ENCODE peak calls at places on chromosomes 13 and 19, in eight cellular contexts. N is AG04449; K is ascending aorta; P is kidney epithelial cell; I is CD8-positive, alpha-beta T cell; H is pancreas; G is A549; S is esophagus squamous epithelium. M is an unnamed sample.

GRCh38 chr19:48393559-48394330 is at the start of gene GRIN2D:
- DNase-seq in K (no peak), G (peak; percentile 68), I (no peak), H (no peak), P (no peak), N (no peak), S (no peak), M (no peak)

GRCh38 chr19:17576758-17577532 is 21.5 kb downstream of the COLGALT1 start:
- DNase-seq in H (no peak), N (no peak), S (no peak), K (no peak), P (no peak), I (no peak), G (peak; percentile 84), M (no peak)

GRCh38 chr19:18109363-18109730 is 11.8 kb downstream of the MAST3 start:
- DNase-seq in I (no peak), G (no peak), N (no peak), K (no peak), S (no peak), H (no peak), P (no peak), M (no peak)

GRCh38 chr19:1382250-1382649 is 1.5 kb upstream of the NDUFS7 start:
- DNase-seq in N (no peak), I (no peak), K (no peak), P (no peak), G (no peak), S (no peak), H (no peak), M (no peak)

GRCh38 chr13:109764474-109765292 is 21.7 kb downstream of the IRS2 start:
- DNase-seq in P (no peak), S (no peak), G (no peak), I (no peak), H (no peak), N (no peak), K (no peak), M (no peak)

GRCh38 chr13:110524484-110525254 is 36.9 kb downstream of the RAB20 start:
- DNase-seq in G (no peak), N (no peak), H (no peak), P (no peak), K (no peak), I (no peak), S (no peak), M (no peak)

GRCh38 chr19:7492142-7493055 is 3.6 kb upstream of the PEX11G start:
- DNase-seq in S (no peak), G (no peak), H (no peak), K (no peak), N (no peak), I (no peak), P (no peak), M (no peak)

GRCh38 chr19:38707512-38708114 is 36.7 kb downstream of the CAPN12 start:
- DNase-seq in K (no peak), I (no peak), N (no peak), H (peak; percentile 71), P (no peak), G (no peak), S (no peak), M (no peak)

GRCh38 chr13:114119196-114119595 is 13.2 kb downstream of the RASA3 start:
- DNase-seq in P (peak; percentile 74), H (no peak), N (no peak), S (no peak), K (no peak), I (no peak), G (peak; percentile 48), M (no peak)

GRCh38 chr19:40443131-40443929 is 805 bp downstream of the SERTAD3 start:
- DNase-seq in S (peak; percentile 100), P (peak; percentile 98), N (peak; percentile 96), H (peak; percentile 100), K (peak; percentile 100), I (peak; percentile 98), G (peak; percentile 100), M (peak; percentile 98)

GRCh38 chr19:4969772-4970531 is 1.0 kb downstream of the KDM4B start:
- DNase-seq in H (no peak), N (no peak), P (no peak), S (no peak), K (no peak), I (no peak), G (no peak), M (peak; percentile 38)

GRCh38 chr19:35342430-35342829 is 5.3 kb upstream of the FFAR1 start:
- DNase-seq in H (no peak), N (no peak), G (no peak), I (no peak), K (no peak), S (no peak), P (no peak), M (no peak)

GRCh38 chr19:54162241-54162805 is 2.8 kb upstream of the LENG1 start:
- DNase-seq in S (peak; percentile 50), I (peak; percentile 56), G (peak; percentile 89), N (no peak), K (peak; percentile 88), P (no peak), H (peak; percentile 89), M (peak; percentile 29)

GRCh38 chr13:63843766-63844699 is 2428.4 kb upstream of the PCDH20 start:
- DNase-seq in P (no peak), G (no peak), K (no peak), I (no peak), N (no peak), S (no peak), H (no peak), M (no peak)

GRCh38 chr19:13781547-13781946 is 7.3 kb downstream of the C19orf53 start:
- DNase-seq in G (no peak), N (no peak), H (peak; percentile 61), P (no peak), K (peak; percentile 96), I (no peak), S (no peak), M (no peak)

GRCh38 chr19:38718747-38719543 is 25.3 kb downstream of the CAPN12 start:
- DNase-seq in N (no peak), P (no peak), I (no peak), S (no peak), G (peak; percentile 61), H (no peak), K (peak; percentile 86), M (no peak)

GRCh38 chr19:31969955-31970545 is 375.4 kb upstream of the ZNF507 start:
- DNase-seq in P (no peak), K (no peak), I (no peak), S (no peak), N (no peak), G (no peak), H (no peak), M (no peak)

GRCh38 chr19:3343619-3344502 is 22.5 kb upstream of the NFIC start:
- DNase-seq in H (peak; percentile 84), G (peak; percentile 95), S (no peak), N (no peak), I (no peak), K (peak; percentile 95), P (no peak), M (peak; percentile 60)

GRCh38 chr13:72137782-72138181 is 270.8 kb upstream of the DACH1 start:
- DNase-seq in S (no peak), N (no peak), I (no peak), K (no peak), G (no peak), P (no peak), H (peak; percentile 72), M (no peak)

GRCh38 chr19:33320636-33321035 is 18.3 kb upstream of the CEBPA start:
- DNase-seq in H (no peak), S (no peak), G (no peak), P (no peak), I (no peak), N (no peak), K (no peak), M (no peak)

GRCh38 chr13:20964904-20965303 is 62.4 kb upstream of the XPO4 start:
- DNase-seq in P (peak; percentile 49), S (no peak), H (no peak), I (no peak), K (no peak), G (no peak), N (no peak), M (no peak)

GRCh38 chr13:40341086-40341471 is 325.4 kb downstream of the FOXO1 start:
- DNase-seq in P (no peak), H (no peak), S (no peak), K (no peak), G (no peak), N (no peak), I (no peak), M (no peak)

GRCh38 chr13:111034811-111035210 is 80.3 kb upstream of the ARHGEF7 start:
- DNase-seq in K (no peak), S (no peak), G (no peak), H (no peak), N (peak; percentile 14), P (no peak), I (no peak), M (no peak)

GRCh38 chr13:33069365-33069764 is 53.1 kb downstream of the KL start:
- DNase-seq in I (no peak), G (no peak), H (no peak), S (no peak), K (no peak), N (no peak), P (no peak), M (no peak)
- TF ChIP-seq CTCF in I (no peak), G (peak; percentile 13), H (no peak), S (peak; percentile 12), K (no peak), N (no peak), P (no peak), M (peak; percentile 32)

DNA sequence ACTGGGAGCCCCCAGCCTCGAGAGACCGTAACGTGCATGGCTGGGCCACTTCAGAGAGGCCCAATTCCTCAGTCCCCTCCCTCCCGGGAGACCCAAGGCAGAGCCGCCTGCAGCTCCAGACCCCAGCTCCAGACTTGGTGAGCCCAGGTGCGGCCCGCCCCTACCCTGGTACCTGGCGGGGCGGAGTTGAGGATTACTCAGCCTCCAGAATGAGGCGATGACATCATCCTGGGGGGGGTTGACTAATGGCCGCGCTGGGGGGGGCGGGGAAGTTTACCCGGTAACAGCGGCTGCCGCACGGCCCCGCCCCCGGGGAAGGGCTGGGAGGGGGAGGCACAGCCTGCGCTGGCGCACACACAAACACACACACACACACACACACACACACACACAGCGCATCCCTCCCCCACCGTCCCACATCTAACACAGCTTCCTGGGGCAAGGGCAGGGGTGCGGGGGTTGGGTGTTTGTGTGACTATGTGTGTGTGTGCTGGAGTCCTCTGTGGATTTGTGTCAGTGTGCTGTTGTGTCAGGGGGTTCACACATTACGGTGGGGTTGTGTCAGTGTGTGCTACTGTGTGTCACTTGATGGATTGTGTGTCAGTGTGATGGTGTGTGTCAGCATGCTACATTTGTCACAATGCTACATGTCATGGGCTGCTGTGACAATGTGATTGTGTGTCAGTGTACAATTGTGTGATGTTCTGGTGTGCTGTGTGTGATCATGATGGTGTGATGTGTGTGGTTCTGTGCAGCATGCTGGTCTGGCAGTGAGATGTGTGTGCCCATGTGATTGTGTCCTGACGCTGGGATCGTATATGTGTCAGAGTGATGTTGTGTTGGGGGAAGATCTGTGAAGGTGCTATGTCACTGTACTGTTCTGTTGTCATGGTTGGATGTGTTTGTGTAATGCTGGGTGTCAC is 10.3 kb upstream of the BBC3 start:
- DNase-seq in G (peak; percentile 83), P (no peak), S (no peak), H (peak; percentile 87), I (peak; percentile 81), N (no peak), K (peak; percentile 92), M (no peak)
- H3K4me3 ChIP-seq in G (peak overlapping the region; percentile 16), P (no peak overlapping the region), S (no peak overlapping the region), H (no peak overlapping the region), I (no peak overlapping the region), N (peak overlapping the region; percentile 25), K (no peak overlapping the region), M (no peak overlapping the region)

GRCh38 chr13:38641164-38641948 is 45.5 kb upstream of the FREM2 start:
- DNase-seq in P (no peak), N (no peak), H (no peak), S (no peak), K (no peak), G (no peak), I (no peak), M (no peak)
- TF ChIP-seq CTCF in P (no peak), N (no peak), H (no peak), S (no peak), K (no peak), G (no peak), I (no peak), M (no peak)

GRCh38 chr13:27954406-27954851 is 14.7 kb downstream of the CDX2 start:
- DNase-seq in N (no peak), I (no peak), S (no peak), K (no peak), P (no peak), G (peak; percentile 68), H (no peak), M (no peak)
- H3K4me3 ChIP-seq in N (peak overlapping the region; percentile 56), I (peak overlapping the region; percentile 53), S (peak overlapping the region; percentile 36), K (peak overlapping the region; percentile 49), P (peak overlapping the region; percentile 32), G (peak overlapping the region; percentile 60), H (peak overlapping the region; percentile 35), M (peak overlapping the region; percentile 51)

M was measured in GM12864.